ENCODE peak calls at places on chromosomes 4 and X, in seven cellular contexts. U is cardiac muscle cell, A is adrenal gland, C is AG10803, E is hepatocyte, R is astrocyte of the spinal cord, W is psoas muscle. X is an unnamed sample.

GRCh38 chrX:70452143-70452733 is 7.6 kb downstream of the DLG3 start:
- DNase-seq in R (no peak), U (peak; percentile 46), W (peak; percentile 74), A (peak; percentile 72), E (peak; percentile 61), C (peak; percentile 26), X (peak; percentile 72)

GRCh38 chrX:42022158-42022557 is 98.8 kb upstream of the CASK start:
- DNase-seq in E (no peak), R (no peak), U (no peak), W (no peak), A (no peak), C (no peak), X (no peak)

GRCh38 chrX:69192603-69193002 is 27.4 kb upstream of the PJA1 start:
- DNase-seq in E (no peak), U (no peak), A (no peak), R (no peak), W (no peak), C (no peak), X (no peak)

GRCh38 chr4:129043523-129043922 is 49.8 kb downstream of the SCLT1 start:
- DNase-seq in E (no peak), A (no peak), C (peak; percentile 73), U (no peak), R (peak; percentile 29), W (no peak), X (no peak)

GRCh38 chr4:55447826-55448225 is 52.1 kb downstream of the TMEM165 start:
- DNase-seq in R (peak; percentile 35), E (no peak), C (no peak), W (no peak), U (no peak), A (no peak), X (no peak)

GRCh38 chr4:89077806-89078205 is 20.8 kb upstream of the FAM13A start:
- DNase-seq in W (no peak), R (no peak), A (no peak), C (no peak), E (no peak), U (no peak), X (no peak)

GRCh38 chrX:5265324-5265723 is 963.3 kb downstream of the NLGN4X start:
- DNase-seq in U (no peak), W (no peak), C (no peak), E (no peak), A (no peak), R (no peak), X (no peak)

GRCh38 chr4:152805071-152805650 is 25.4 kb downstream of the ARFIP1 start:
- DNase-seq in C (no peak), U (no peak), R (no peak), W (no peak), E (no peak), A (no peak), X (no peak)

GRCh38 chr4:77095101-77095826 is 19.5 kb upstream of the CCNI start:
- DNase-seq in E (peak; percentile 82), W (peak; percentile 85), U (peak; percentile 81), A (peak; percentile 93), C (peak; percentile 64), R (peak; percentile 63), X (peak; percentile 69)

GRCh38 chr4:152947311-152947710 is 11.2 kb downstream of the FHDC1 start:
- DNase-seq in R (no peak), C (no peak), U (no peak), A (no peak), W (peak; percentile 57), E (no peak), X (no peak)

GRCh38 chr4:122842392-122842791 is 15.8 kb downstream of the FGF2 start:
- DNase-seq in A (no peak), W (no peak), E (no peak), U (no peak), R (no peak), C (no peak), X (no peak)

GRCh38 chr4:12723849-12724447 is 760.2 kb downstream of the RAB28 start:
- DNase-seq in E (peak; percentile 42), A (no peak), R (no peak), W (no peak), U (peak; percentile 57), C (no peak), X (no peak)

GRCh38 chr4:12734586-12734985 is 749.6 kb downstream of the RAB28 start:
- DNase-seq in C (no peak), W (no peak), U (no peak), R (no peak), A (no peak), E (no peak), X (no peak)

GRCh38 chr4:12724520-12724919 is 759.6 kb downstream of the RAB28 start:
- DNase-seq in U (peak; percentile 20), E (peak; percentile 42), A (no peak), C (no peak), R (no peak), W (no peak), X (no peak)

DNA sequence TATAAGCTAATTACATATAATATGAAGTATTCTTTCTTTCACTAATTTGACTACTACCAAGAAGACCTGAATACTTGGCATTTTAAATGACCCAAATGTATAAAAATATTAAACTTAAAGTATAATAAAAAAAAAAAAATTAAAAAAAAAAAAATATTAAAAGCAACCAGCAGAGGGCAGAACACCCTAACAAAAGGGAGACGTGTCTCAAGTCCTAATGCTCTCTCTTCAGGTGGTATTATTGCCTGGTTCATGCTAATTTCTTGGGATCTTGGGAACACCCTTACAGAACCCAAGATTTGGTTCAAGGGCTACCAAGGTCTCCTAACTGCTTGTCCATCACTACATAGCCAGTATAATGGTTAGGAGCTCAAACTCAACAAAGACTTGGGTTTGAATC is 754.8 kb downstream of the RAB28 start:
- DNase-seq in A (no peak), E (peak; percentile 22), W (no peak), R (peak; percentile 24), C (peak; percentile 8), U (peak; percentile 32), X (peak; percentile 13)
- TF ChIP-seq CTCF in A (peak; percentile 69), E (peak; percentile 61), W (peak; percentile 35), R (peak; percentile 25), C (peak; percentile 54), U (peak; percentile 36), X (no peak)

DNA sequence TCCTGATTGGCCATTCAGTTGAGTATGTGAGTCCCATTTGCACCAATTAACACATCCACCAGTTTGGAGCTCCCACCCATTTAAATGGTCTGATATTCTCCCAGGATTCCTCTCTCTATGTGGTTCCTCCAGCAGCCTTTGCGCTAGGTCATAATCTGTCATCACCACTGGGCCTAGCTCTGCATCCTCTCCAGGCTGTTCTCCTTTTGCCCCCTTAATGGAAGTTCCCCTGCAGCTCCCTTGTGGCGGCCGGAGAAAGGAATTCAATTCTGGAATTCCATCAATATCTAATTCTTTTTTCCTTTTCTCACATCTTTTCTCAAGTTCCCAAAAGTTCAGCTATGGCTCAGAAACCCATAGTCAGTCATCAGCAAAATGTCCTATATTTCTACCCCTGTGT is 2184.4 kb upstream of the AGA start:
- DNase-seq in C (no peak), U (peak; percentile 43), E (no peak), A (no peak), W (no peak), R (no peak), X (no peak)
- TF ChIP-seq CTCF in C (no peak), U (no peak), E (no peak), A (no peak), W (no peak), R (no peak), X (no peak)

GRCh38 chrX:136126371-136126770 is 21.0 kb upstream of the FHL1 start:
- DNase-seq in U (no peak), E (no peak), C (no peak), R (no peak), A (no peak), W (no peak), X (no peak)
- TF ChIP-seq CTCF in U (no peak), E (no peak), C (no peak), R (no peak), A (no peak), W (no peak), X (no peak)

DNA sequence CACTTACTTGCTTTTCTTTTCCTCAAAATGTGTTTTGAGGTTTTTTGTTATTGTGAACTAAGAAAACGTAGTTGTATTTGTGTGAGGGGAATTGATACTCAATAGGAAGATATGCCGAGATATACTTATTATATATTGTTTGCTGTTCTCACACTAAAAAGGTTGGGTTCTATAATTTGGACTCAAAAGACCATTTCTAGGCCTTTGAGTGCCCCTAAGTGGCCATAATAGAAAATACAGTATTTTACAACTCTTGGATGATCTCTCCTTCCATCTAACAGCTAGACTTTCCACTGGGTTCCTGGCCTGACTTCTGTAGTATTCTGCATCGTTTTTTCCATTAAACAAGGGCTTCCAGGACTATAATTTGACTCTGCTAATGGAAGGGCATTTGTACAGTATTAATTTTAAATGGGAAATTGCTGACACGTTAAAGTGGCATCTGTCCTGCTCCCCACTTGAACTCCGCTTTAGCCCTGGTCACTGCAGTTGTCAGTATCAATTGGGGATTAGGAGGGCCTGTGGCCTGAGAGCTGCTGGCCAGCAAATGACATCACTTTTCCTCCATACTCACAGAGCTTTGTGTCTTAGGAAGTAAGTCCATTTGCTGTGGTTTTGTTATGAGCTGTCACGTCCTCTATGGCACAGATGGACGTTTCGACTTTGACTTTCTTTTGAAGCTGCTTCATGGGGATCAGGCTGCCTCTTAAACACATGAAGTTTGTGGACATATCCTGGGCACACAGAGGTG is 176.9 kb downstream of the SLIT2 start:
- DNase-seq in C (no peak), U (peak; percentile 24), E (no peak), W (no peak), A (no peak), R (peak; percentile 40), X (no peak)
- TF ChIP-seq CTCF in C (peak; percentile 43), U (peak; percentile 29), E (peak; percentile 36), W (no peak), A (no peak), R (peak; percentile 27), X (no peak)

X was measured in GM13976.